ENCODE peak calls at places on chromosomes 16 and 17, in five cellular contexts. P is naive thymus-derived CD4-positive, alpha-beta T cell; H is SJCRH30; N is psoas muscle; D is CD4-positive, alpha-beta T cell. G is an unnamed sample.

GRCh38 chr16:31880322-31880979 is 6.8 kb downstream of the ZNF267 start:
- DNase-seq in N (no peak), H (no peak), D (no peak), P (no peak), G (no peak)

GRCh38 chr16:65284583-65284982 is 162.7 kb upstream of the CDH11 start:
- DNase-seq in P (no peak), N (no peak), H (no peak), D (no peak), G (no peak)

GRCh38 chr16:71283612-71284011 is 5.6 kb downstream of the CMTR2 start:
- DNase-seq in H (no peak), P (no peak), N (no peak), D (no peak), G (no peak)

GRCh38 chr16:27928542-27928941 is 135.0 kb downstream of the GSG1L start:
- DNase-seq in N (no peak), H (no peak), P (no peak), D (no peak), G (no peak)

GRCh38 chr17:4856271-4856936 is 23.3 kb downstream of the MINK1 start:
- DNase-seq in H (no peak), D (no peak), N (no peak), P (no peak), G (no peak)

GRCh38 chr16:13994239-13995106 is 74.5 kb downstream of the ERCC4 start:
- DNase-seq in P (no peak), H (no peak), N (no peak), D (no peak), G (no peak)

GRCh38 chr16:29842732-29843346 is 20.2 kb downstream of the CDIPT start:
- DNase-seq in D (no peak), P (no peak), H (no peak), N (no peak), G (no peak)

GRCh38 chr17:6470751-6471521 is 26.7 kb downstream of the PIMREG start:
- DNase-seq in P (no peak), N (no peak), D (no peak), H (no peak), G (no peak)

GRCh38 chr16:59527206-59527997 is 793.3 kb upstream of the GOT2 start:
- DNase-seq in H (peak; percentile 33), N (no peak), D (no peak), P (no peak), G (peak; percentile 76)

GRCh38 chr16:24002619-24003018 is 166.8 kb downstream of the PRKCB start:
- DNase-seq in H (no peak), D (no peak), P (no peak), N (no peak), G (no peak)

GRCh38 chr17:68288804-68289203 is 2.1 kb downstream of the SLC16A6 start:
- DNase-seq in N (no peak), H (no peak), D (no peak), P (peak; percentile 14), G (no peak)

GRCh38 chr16:3788711-3789374 is 71.5 kb upstream of the TRAP1 start:
- DNase-seq in P (no peak), H (no peak), N (no peak), D (no peak), G (no peak)

GRCh38 chr16:70522216-70523000 is 946 bp downstream of the COG4 start:
- DNase-seq in P (peak; percentile 22), N (no peak), H (no peak), D (no peak), G (no peak)

GRCh38 chr17:49260011-49260921 is 29.7 kb upstream of the PHOSPHO1 start:
- DNase-seq in D (peak; percentile 10), N (peak; percentile 66), H (peak; percentile 63), P (peak; percentile 24), G (peak; percentile 85)

GRCh38 chr16:7487896-7488295 is 155.3 kb downstream of the RBFOX1 start:
- DNase-seq in P (no peak), N (no peak), D (no peak), H (no peak), G (no peak)

GRCh38 chr17:41650794-41651624 is 26.6 kb upstream of the KRT17 start:
- DNase-seq in P (no peak), N (no peak), H (no peak), D (no peak), G (no peak)

GRCh38 chr16:5490499-5490898 is 392.9 kb upstream of the EEF2KMT start:
- DNase-seq in P (no peak), N (peak; percentile 22), H (peak; percentile 45), D (no peak), G (peak; percentile 48)

GRCh38 chr17:10357768-10358167 is 15.0 kb downstream of the MYH13 start:
- DNase-seq in D (no peak), N (no peak), H (no peak), P (no peak), G (peak; percentile 31)

GRCh38 chr16:56617212-56618085 is 8.1 kb upstream of the MT1E start:
- DNase-seq in P (peak; percentile 42), D (peak; percentile 35), N (peak; percentile 89), H (no peak), G (no peak)

GRCh38 chr17:80092959-80093358 is 8.4 kb upstream of the GAA start:
- DNase-seq in P (no peak), N (no peak), H (no peak), D (no peak), G (no peak)

GRCh38 chr16:56506941-56507340 is 12.9 kb downstream of the BBS2 start:
- DNase-seq in D (no peak), P (no peak), H (no peak), N (no peak), G (no peak)

DNA sequence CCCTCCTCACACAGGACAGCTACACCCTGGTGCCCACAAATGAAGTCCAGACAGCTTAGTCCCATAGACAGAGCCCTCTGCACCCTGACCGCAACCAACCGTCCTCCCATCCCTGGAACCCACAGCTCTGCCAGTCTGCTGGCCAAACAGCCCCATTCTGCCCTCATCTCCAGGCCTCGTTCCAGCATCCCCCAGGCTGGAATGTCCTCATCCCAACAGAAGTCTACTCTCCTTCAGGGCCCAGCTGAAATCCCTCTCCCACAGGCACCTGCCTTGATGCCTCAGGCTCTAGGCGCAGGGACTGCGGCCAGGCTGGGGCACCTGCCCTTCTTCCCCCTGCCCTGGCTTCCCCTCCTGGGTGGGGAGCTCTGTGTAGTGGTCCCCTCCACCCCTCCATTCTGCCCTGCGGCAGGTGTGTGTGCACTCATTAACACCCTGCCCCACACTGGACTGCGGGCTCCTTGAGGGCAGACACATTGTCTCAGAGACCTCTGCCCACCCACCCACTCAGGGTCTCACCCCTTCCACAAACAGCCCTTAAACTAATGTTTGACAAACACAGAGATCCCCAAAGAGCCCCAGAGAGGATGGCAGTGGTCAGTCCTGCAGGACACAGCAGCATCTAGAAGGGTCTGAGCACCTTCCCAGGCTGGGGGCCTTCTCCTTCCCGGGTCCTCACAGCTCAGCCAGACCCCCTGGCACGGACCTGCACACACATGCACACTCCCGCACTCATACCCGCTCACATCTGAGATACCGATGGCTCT is 830 bp downstream of the GRIN2C start:
- DNase-seq in H (no peak), P (no peak), D (no peak), N (no peak), G (no peak)
- H3K27ac ChIP-seq in H (no peak overlapping the region), P (no peak overlapping the region), D (no peak overlapping the region), N (no peak overlapping the region), G (no peak overlapping the region)

GRCh38 chr17:28447396-28447760 is 26.1 kb upstream of the SLC13A2 start:
- DNase-seq in D (no peak), N (no peak), H (no peak), P (no peak), G (no peak)
- H3K27ac ChIP-seq in D (no peak overlapping the region), N (no peak overlapping the region), H (no peak overlapping the region), P (no peak overlapping the region), G (no peak overlapping the region)

GRCh38 chr16:68923116-68923515 is 79.8 kb downstream of the TANGO6 start:
- DNase-seq in N (no peak), P (no peak), H (no peak), D (no peak), G (no peak)
- H3K27ac ChIP-seq in N (no peak overlapping the region), P (no peak overlapping the region), H (no peak overlapping the region), D (no peak overlapping the region), G (peak overlapping the region; percentile 28)

GRCh38 chr16:86509759-86510464 is 415 bp upstream of the FOXF1 start:
- DNase-seq in N (peak; percentile 53), D (no peak), H (peak; percentile 85), P (no peak), G (no peak)

GRCh38 chr16:86511317-86512161 is 1.2 kb downstream of the FOXF1 start:
- DNase-seq in H (no peak), D (no peak), N (no peak), P (no peak), G (no peak)

GRCh38 chr16:86512301-86512859 is 2.1 kb downstream of the FOXF1 start:
- DNase-seq in H (peak; percentile 47), N (no peak), P (no peak), D (no peak), G (no peak)

GRCh38 chr16:86508947-86509758 is 1.2 kb upstream of the FOXF1 start:
- DNase-seq in P (no peak), N (peak; percentile 55), D (no peak), H (peak; percentile 67), G (no peak)

DNA sequence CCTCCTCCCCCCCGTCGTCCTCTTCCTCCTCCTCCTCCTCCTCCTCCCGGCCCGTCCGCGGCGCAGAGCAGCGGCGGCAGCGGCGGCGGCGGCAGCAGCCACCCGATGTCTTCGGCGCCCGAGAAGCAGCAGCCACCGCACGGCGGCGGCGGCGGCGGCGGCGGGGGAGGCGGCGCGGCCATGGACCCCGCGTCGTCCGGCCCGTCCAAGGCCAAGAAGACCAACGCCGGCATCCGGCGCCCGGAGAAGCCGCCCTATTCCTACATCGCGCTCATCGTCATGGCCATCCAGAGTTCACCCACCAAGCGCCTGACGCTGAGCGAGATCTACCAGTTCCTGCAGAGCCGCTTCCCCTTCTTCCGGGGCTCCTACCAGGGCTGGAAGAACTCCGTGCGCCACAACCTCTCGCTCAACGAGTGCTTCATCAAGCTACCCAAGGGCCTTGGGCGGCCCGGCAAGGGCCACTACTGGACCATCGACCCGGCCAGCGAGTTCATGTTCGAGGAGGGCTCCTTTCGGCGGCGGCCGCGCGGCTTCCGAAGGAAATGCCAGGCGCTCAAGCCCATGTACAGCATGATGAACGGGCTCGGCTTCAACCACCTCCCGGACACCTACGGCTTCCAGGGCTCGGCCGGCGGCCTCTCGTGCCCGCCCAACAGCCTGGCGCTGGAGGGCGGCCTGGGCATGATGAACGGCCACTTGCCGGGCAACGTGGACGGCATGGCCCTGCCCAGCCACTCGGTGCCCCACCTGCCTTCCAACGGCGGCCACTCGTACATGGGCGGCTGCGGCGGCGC is at the start of gene FOXF1:
- DNase-seq in P (no peak), D (no peak), N (no peak), H (peak; percentile 55), G (peak; percentile 48)
- H3K27ac ChIP-seq in P (no peak within 1 kb of the TSS), D (no peak within 1 kb of the TSS), N (no peak within 1 kb of the TSS), H (peak within 1 kb of the TSS; percentile 89), G (no peak within 1 kb of the TSS)

GRCh38 chr16:67245189-67245585 is 2.1 kb downstream of the FHOD1 start:
- DNase-seq in H (no peak), P (no peak), N (peak; percentile 18), D (no peak), G (no peak)

GRCh38 chr16:67246081-67246944 is 968 bp downstream of the FHOD1 start:
- DNase-seq in H (peak; percentile 92), N (peak; percentile 83), P (peak; percentile 37), D (no peak), G (peak; percentile 79)

GRCh38 chr16:67246945-67247697 is at the start of gene FHOD1:
- DNase-seq in H (peak; percentile 98), P (peak; percentile 92), D (peak; percentile 90), N (peak; percentile 98), G (peak; percentile 95)

GRCh38 chr16:67244387-67245188 is 2.7 kb downstream of the FHOD1 start:
- DNase-seq in P (peak; percentile 35), D (peak; percentile 61), N (peak; percentile 85), H (peak; percentile 80), G (peak; percentile 80)

GRCh38 chr16:67245674-67246080 is 1.6 kb downstream of the FHOD1 start:
- DNase-seq in D (no peak), P (no peak), H (no peak), N (no peak), G (no peak)
- H3K27ac ChIP-seq in D (peak overlapping the region; percentile 90), P (peak overlapping the region; percentile 57), H (peak overlapping the region; percentile 67), N (peak overlapping the region; percentile 99), G (peak overlapping the region; percentile 91)

GRCh38 chr17:64019486-64020067 is 856 bp downstream of the ICAM2 start:
- DNase-seq in N (no peak), P (no peak), H (no peak), D (no peak), G (no peak)
- H3K27ac ChIP-seq in N (peak overlapping the region; percentile 72), P (peak overlapping the region; percentile 96), H (no peak overlapping the region), D (peak overlapping the region; percentile 98), G (no peak overlapping the region)